ENCODE peak calls at places on chromosomes 3 and 15, in seven cellular contexts. T, S, O, H, U, L and K are unnamed samples.

GRCh38 chr3:134373278-134373941 is 837 bp downstream of the AMOTL2 start:
- DNase-seq in L (peak; percentile 75), U (peak; percentile 89), S (no peak), H (no peak), T (peak; percentile 84), O (no peak), K (peak; percentile 87)

GRCh38 chr15:71250936-71251468 is 135.7 kb downstream of the THSD4 start:
- DNase-seq in O (no peak), S (no peak), U (no peak), T (no peak), H (no peak), L (no peak), K (no peak)

GRCh38 chr15:57472861-57473260 is 96.6 kb downstream of the CGNL1 start:
- DNase-seq in S (no peak), H (no peak), L (no peak), T (no peak), O (no peak), U (no peak), K (no peak)

GRCh38 chr3:195883160-195883559 is 25.2 kb downstream of the TNK2 start:
- DNase-seq in O (no peak), H (no peak), S (no peak), L (no peak), U (no peak), T (no peak), K (no peak)

GRCh38 chr3:9339750-9340449 is 23.0 kb upstream of the THUMPD3 start:
- DNase-seq in O (no peak), L (no peak), U (no peak), H (no peak), S (no peak), T (no peak), K (no peak)

GRCh38 chr3:56323986-56324420 is 144.3 kb downstream of the ERC2 start:
- DNase-seq in U (no peak), T (no peak), O (no peak), S (no peak), L (no peak), H (no peak), K (peak; percentile 23)

GRCh38 chr3:194573680-194574437 is 59.4 kb downstream of the TMEM44 start:
- DNase-seq in T (peak; percentile 35), L (peak; percentile 55), S (peak; percentile 26), O (peak; percentile 37), H (no peak), U (no peak), K (no peak)

GRCh38 chr3:169891886-169892285 is 19.5 kb upstream of the SAMD7 start:
- DNase-seq in H (no peak), U (no peak), O (no peak), T (no peak), S (no peak), L (no peak), K (no peak)

GRCh38 chr15:28942521-28943035 is 56.8 kb downstream of the APBA2 start:
- DNase-seq in O (no peak), L (no peak), T (no peak), H (no peak), U (peak; percentile 30), S (no peak), K (peak; percentile 48)

GRCh38 chr3:136473716-136474326 is 223.7 kb downstream of the PCCB start:
- DNase-seq in U (no peak), H (no peak), S (no peak), O (no peak), L (no peak), T (no peak), K (no peak)